ENCODE peak calls at places on chromosomes 6 and 20, in five cellular contexts. E, T, K, O and W are unnamed samples.

GRCh38 chr6:82396964-82397761 is 33.5 kb downstream of the TPBG start:
- DNase-seq in E (no peak), T (no peak), K (no peak), O (no peak), W (no peak)

GRCh38 chr6:3484240-3484639 is 27.4 kb upstream of the SLC22A23 start:
- DNase-seq in E (no peak), T (no peak), K (no peak), O (no peak), W (no peak)

GRCh38 chr6:55449219-55449618 is 122.0 kb downstream of the GFRAL start:
- DNase-seq in E (peak; percentile 2), T (no peak), K (no peak), O (no peak), W (no peak)

GRCh38 chr20:45456632-45457031 is 12.9 kb upstream of the WFDC2 start:
- DNase-seq in E (peak; percentile 57), T (no peak), K (no peak), O (no peak), W (no peak)

GRCh38 chr6:105374010-105374420 is 28.9 kb downstream of the PREP start:
- DNase-seq in E (no peak), T (no peak), K (no peak), O (no peak), W (no peak)

GRCh38 chr20:53609501-53610445 is 16.1 kb upstream of the ZNF217 start:
- DNase-seq in E (peak; percentile 67), T (peak; percentile 46), K (no peak), O (no peak), W (no peak)

GRCh38 chr20:36745234-36745926 is 510 bp downstream of the NDRG3 start:
- DNase-seq in E (no peak), T (peak; percentile 39), K (no peak), O (no peak), W (peak; percentile 10)

GRCh38 chr6:122709922-122710512 is 69.5 kb upstream of the FABP7 start:
- DNase-seq in E (no peak), T (no peak), K (no peak), O (no peak), W (no peak)

GRCh38 chr20:10312111-10312510 is 93.5 kb downstream of the SNAP25 start:
- DNase-seq in E (no peak), T (no peak), K (no peak), O (no peak), W (no peak)

GRCh38 chr20:24785141-24785924 is 163.7 kb upstream of the CST7 start:
- DNase-seq in E (no peak), T (no peak), K (no peak), O (no peak), W (no peak)

GRCh38 chr6:2818593-2818992 is 23.1 kb downstream of the SERPINB1 start:
- DNase-seq in E (no peak), T (no peak), K (no peak), O (no peak), W (no peak)

GRCh38 chr6:149138699-149139294 is 178.7 kb upstream of the TAB2 start:
- DNase-seq in E (peak; percentile 10), T (no peak), K (no peak), O (no peak), W (no peak)

GRCh38 chr6:159404296-159404695 is 235.1 kb downstream of the FNDC1 start:
- DNase-seq in E (no peak), T (no peak), K (no peak), O (no peak), W (no peak)

GRCh38 chr6:139452176-139452876 is 77.9 kb upstream of the CITED2 start:
- DNase-seq in E (no peak), T (no peak), K (no peak), O (no peak), W (no peak)

GRCh38 chr6:108796875-108797274 is 51.3 kb upstream of the ARMC2 start:
- DNase-seq in E (no peak), T (no peak), K (no peak), O (no peak), W (no peak)

GRCh38 chr20:62918830-62919229 is 7.5 kb downstream of the DIDO1 start:
- DNase-seq in E (no peak), T (no peak), K (no peak), O (no peak), W (no peak)

GRCh38 chr6:33075568-33076405 is at the start of gene HLA-DPB1:
- DNase-seq in E (peak; percentile 36), T (no peak), K (no peak), O (no peak), W (no peak)

GRCh38 chr20:51565298-51565697 is 22.8 kb upstream of the NFATC2 start:
- DNase-seq in E (no peak), T (no peak), K (no peak), O (no peak), W (no peak)

GRCh38 chr6:38034269-38034914 is 214.9 kb downstream of the ZFAND3 start:
- DNase-seq in E (no peak), T (no peak), K (no peak), O (no peak), W (no peak)

GRCh38 chr20:61931476-61932198 is 134.0 kb downstream of the TAF4 start:
- DNase-seq in E (no peak), T (no peak), K (no peak), O (no peak), W (peak; percentile 1)

GRCh38 chr6:11146117-11146826 is 34.7 kb upstream of the ERVFRD-1 start:
- DNase-seq in E (no peak), T (no peak), K (no peak), O (no peak), W (no peak)

GRCh38 chr6:84967389-84967788 is 203.0 kb upstream of the TBX18 start:
- DNase-seq in E (peak; percentile 19), T (peak; percentile 27), K (no peak), O (no peak), W (no peak)

GRCh38 chr6:18185624-18186023 is 30.4 kb downstream of the KDM1B start:
- DNase-seq in E (no peak), T (no peak), K (no peak), O (no peak), W (no peak)

GRCh38 chr20:64103871-64104666 is 3.3 kb downstream of the NPBWR2 start:
- DNase-seq in E (peak; percentile 80), T (peak; percentile 16), K (no peak), O (no peak), W (no peak)

GRCh38 chr6:20846602-20847028 is 312.4 kb downstream of the CDKAL1 start:
- DNase-seq in E (no peak), T (no peak), K (no peak), O (no peak), W (no peak)

GRCh38 chr6:39335780-39336541 is 13.5 kb upstream of the KCNK16 start:
- DNase-seq in E (no peak), T (no peak), K (no peak), O (no peak), W (no peak)

GRCh38 chr6:84103029-84103428 is 69.5 kb downstream of the MRAP2 start:
- DNase-seq in E (no peak), T (no peak), K (no peak), O (no peak), W (no peak)

GRCh38 chr20:4006640-4007039 is 8.7 kb downstream of the RNF24 start:
- DNase-seq in E (no peak), T (peak; percentile 82), K (peak; percentile 79), O (no peak), W (peak; percentile 62)

GRCh38 chr6:110039996-110040383 is 61.9 kb downstream of the GPR6 start:
- DNase-seq in E (peak; percentile 45), T (no peak), K (peak; percentile 62), O (no peak), W (no peak)

GRCh38 chr6:15577550-15578171 is 85.2 kb downstream of the DTNBP1 start:
- DNase-seq in E (no peak), T (no peak), K (no peak), O (no peak), W (no peak)

GRCh38 chr6:16749516-16750485 is 11.5 kb downstream of the ATXN1 start:
- DNase-seq in E (no peak), T (no peak), K (no peak), O (no peak), W (no peak)

GRCh38 chr20:32088759-32089158 is 20.8 kb upstream of the TM9SF4 start:
- DNase-seq in E (no peak), T (no peak), K (no peak), O (no peak), W (no peak)

GRCh38 chr20:20317195-20318113 is 50.5 kb upstream of the INSM1 start:
- DNase-seq in E (no peak), T (no peak), K (no peak), O (no peak), W (no peak)

GRCh38 chr6:70289299-70289698 is 13.6 kb downstream of the COL9A1 start:
- DNase-seq in E (peak; percentile 16), T (no peak), K (no peak), O (no peak), W (no peak)

GRCh38 chr20:49758781-49759180 is 45.1 kb upstream of the B4GALT5 start:
- DNase-seq in E (peak; percentile 52), T (no peak), K (no peak), O (no peak), W (no peak)

GRCh38 chr6:101668496-101668895 is 275.0 kb downstream of the GRIK2 start:
- DNase-seq in E (no peak), T (no peak), K (no peak), O (no peak), W (no peak)

GRCh38 chr20:33051333-33051732 is 2.4 kb upstream of the BPIFB3 start:
- DNase-seq in E (no peak), T (no peak), K (no peak), O (no peak), W (no peak)

GRCh38 chr6:82205793-82206425 is 41.6 kb downstream of the IBTK start:
- DNase-seq in E (no peak), T (no peak), K (no peak), O (no peak), W (peak; percentile 17)